ENCODE peak calls at places on chromosomes 1 and 21, in six cellular contexts. Z, Q, C, U, N and M are unnamed samples.

GRCh38 chr21:35575280-35575915 is 484.9 kb downstream of the SETD4 start:
- DNase-seq in U (no peak), Z (peak), C (no peak), Q (no peak), N (no peak), M (no peak)

GRCh38 chr1:209012443-209013196 is 570.9 kb upstream of the CAMK1G start:
- DNase-seq in C (no peak), N (no peak), U (no peak), Q (no peak), Z (no peak), M (no peak)

GRCh38 chr1:43722825-43723224 is 15.5 kb downstream of the ST3GAL3 start:
- DNase-seq in Z (no peak), C (no peak), N (no peak), U (no peak), Q (no peak), M (no peak)

GRCh38 chr1:37701051-37701450 is 8.7 kb downstream of the CDCA8 start:
- DNase-seq in U (no peak), Z (no peak), N (no peak), C (no peak), Q (no peak), M (no peak)

GRCh38 chr1:234634387-234634786 is 24.4 kb upstream of the IRF2BP2 start:
- DNase-seq in C (no peak), N (no peak), U (no peak), Q (no peak), Z (no peak), M (no peak)

GRCh38 chr1:9595156-9595967 is 6.7 kb downstream of the TMEM201 start:
- DNase-seq in U (no peak), N (no peak), Q (no peak), Z (no peak), C (no peak), M (no peak)

GRCh38 chr1:42319871-42320484 is 15.1 kb downstream of the FOXJ3 start:
- DNase-seq in U (no peak), C (no peak), Q (no peak), Z (no peak), N (no peak), M (no peak)

GRCh38 chr1:93132638-93133037 is 47.6 kb downstream of the TMED5 start:
- DNase-seq in Z (no peak), U (no peak), N (no peak), Q (no peak), C (no peak), M (no peak)

GRCh38 chr1:32907435-32907834 is 6.2 kb upstream of the TMEM54 start:
- DNase-seq in U (no peak), Q (no peak), Z (peak), N (no peak), C (no peak), M (no peak)

GRCh38 chr1:27522148-27522859 is 32.3 kb upstream of the WASF2 start:
- DNase-seq in Q (no peak), N (no peak), Z (no peak), C (peak), U (no peak), M (no peak)

GRCh38 chr1:5430911-5431310 is 561.3 kb downstream of the NPHP4 start:
- DNase-seq in U (no peak), N (no peak), Z (no peak), Q (no peak), C (no peak), M (no peak)

GRCh38 chr21:36589352-36589971 is 109.5 kb upstream of the SIM2 start:
- DNase-seq in U (peak), Z (peak), N (peak), Q (no peak), C (no peak), M (no peak)